ENCODE peak calls at places on chromosomes 4 and X, in eight cellular contexts. Q, S, P, I, A, B, K and M are unnamed samples.

GRCh38 chrX:77930581-77930980 is 20.1 kb downstream of the ATP7A start:
- DNase-seq in Q (no peak), S (no peak), P (no peak), I (no peak), A (no peak), B (no peak), K (no peak), M (no peak)

GRCh38 chrX:13200398-13200797 is 119.5 kb downstream of the ATXN3L start:
- DNase-seq in Q (no peak), S (no peak), P (no peak), I (no peak), A (no peak), B (peak), K (no peak), M (no peak)

GRCh38 chr4:112099701-112100289 is 45.5 kb upstream of the FAM241A start:
- DNase-seq in Q (no peak), S (peak), P (peak), I (peak), A (no peak), B (peak), K (peak), M (peak)

GRCh38 chr4:13989496-13989895 is 362.0 kb upstream of the BOD1L1 start:
- DNase-seq in Q (peak), S (peak), P (peak), I (no peak), A (no peak), B (peak), K (no peak), M (no peak)

GRCh38 chr4:34236118-34236517 is 2008.2 kb downstream of the ARAP2 start:
- DNase-seq in Q (no peak), S (no peak), P (no peak), I (no peak), A (no peak), B (no peak), K (no peak), M (no peak)

GRCh38 chr4:174265917-174266316 is 17.6 kb downstream of the FBXO8 start:
- DNase-seq in Q (no peak), S (no peak), P (no peak), I (no peak), A (no peak), B (peak), K (no peak), M (no peak)

GRCh38 chr4:80231180-80231579 is 33.9 kb downstream of the PRDM8 start:
- DNase-seq in Q (no peak), S (no peak), P (no peak), I (no peak), A (no peak), B (no peak), K (no peak), M (no peak)

GRCh38 chr4:186144596-186145569 is 40.4 kb downstream of the FAM149A start:
- DNase-seq in Q (peak), S (peak), P (peak), I (no peak), A (no peak), B (peak), K (peak), M (no peak)

GRCh38 chr4:153348006-153348405 is 3.5 kb downstream of the MND1 start:
- DNase-seq in Q (no peak), S (no peak), P (no peak), I (no peak), A (no peak), B (no peak), K (no peak), M (no peak)

GRCh38 chr4:10243856-10244255 is 127.3 kb upstream of the WDR1 start:
- DNase-seq in Q (no peak), S (no peak), P (no peak), I (no peak), A (no peak), B (no peak), K (no peak), M (no peak)

GRCh38 chrX:724256-724655 is 93.7 kb downstream of the SHOX start:
- DNase-seq in Q (no peak), S (no peak), P (peak), I (no peak), A (no peak), B (peak), K (no peak), M (no peak)

GRCh38 chrX:153478746-153479145 is 8.4 kb upstream of the HAUS7 start:
- DNase-seq in Q (no peak), S (no peak), P (no peak), I (no peak), A (no peak), B (no peak), K (no peak), M (no peak)

GRCh38 chr4:111066447-111066846 is 443.6 kb upstream of the PITX2 start:
- DNase-seq in Q (no peak), S (peak), P (no peak), I (no peak), A (no peak), B (no peak), K (no peak), M (no peak)

GRCh38 chr4:182177166-182177565 is 66.0 kb upstream of the TENM3 start:
- DNase-seq in Q (no peak), S (no peak), P (no peak), I (no peak), A (no peak), B (no peak), K (no peak), M (no peak)

GRCh38 chr4:118968006-118968405 is 79.4 kb downstream of the SYNPO2 start:
- DNase-seq in Q (peak), S (peak), P (peak), I (no peak), A (peak), B (peak), K (peak), M (peak)

GRCh38 chr4:81565137-81565870 is 93.6 kb upstream of the RASGEF1B start:
- DNase-seq in Q (peak), S (peak), P (peak), I (no peak), A (no peak), B (peak), K (no peak), M (no peak)

GRCh38 chrX:119539872-119540271 is 25.3 kb downstream of the STEEP1 start:
- DNase-seq in Q (no peak), S (no peak), P (no peak), I (no peak), A (no peak), B (no peak), K (peak), M (no peak)

GRCh38 chr4:150126880-150127236 is 48.6 kb downstream of the DCLK2 start:
- DNase-seq in Q (peak), S (peak), P (peak), I (no peak), A (no peak), B (peak), K (no peak), M (no peak)

GRCh38 chr4:141124224-141124623 is 9.0 kb downstream of the RNF150 start:
- DNase-seq in Q (no peak), S (no peak), P (no peak), I (no peak), A (no peak), B (no peak), K (no peak), M (no peak)

GRCh38 chr4:136754810-136755530 is 777.3 kb downstream of the PCDH18 start:
- DNase-seq in Q (no peak), S (no peak), P (no peak), I (no peak), A (no peak), B (no peak), K (no peak), M (no peak)

GRCh38 chrX:65745992-65746391 is 78.5 kb downstream of the MSN start:
- DNase-seq in Q (no peak), S (no peak), P (peak), I (no peak), A (no peak), B (peak), K (peak), M (no peak)

GRCh38 chr4:13430834-13431568 is 53.1 kb downstream of the RAB28 start:
- DNase-seq in Q (no peak), S (no peak), P (no peak), I (no peak), A (no peak), B (no peak), K (peak), M (no peak)

GRCh38 chr4:24781999-24782745 is 13.2 kb upstream of the SOD3 start:
- DNase-seq in Q (no peak), S (no peak), P (no peak), I (no peak), A (no peak), B (no peak), K (no peak), M (no peak)

GRCh38 chr4:77714514-77714913 is 104.7 kb downstream of the CNOT6L start:
- DNase-seq in Q (no peak), S (no peak), P (no peak), I (no peak), A (no peak), B (no peak), K (no peak), M (no peak)

GRCh38 chr4:15778191-15778741 is at the start of gene CD38:
- DNase-seq in Q (peak), S (no peak), P (peak), I (no peak), A (no peak), B (no peak), K (peak), M (no peak)

GRCh38 chr4:119204898-119205297 is 7.6 kb upstream of the USP53 start:
- DNase-seq in Q (no peak), S (no peak), P (no peak), I (no peak), A (no peak), B (no peak), K (no peak), M (no peak)

GRCh38 chr4:96519291-96519690 is 679.4 kb downstream of the PDHA2 start:
- DNase-seq in Q (no peak), S (no peak), P (peak), I (no peak), A (no peak), B (peak), K (no peak), M (no peak)

GRCh38 chr4:6368096-6368495 is 98.4 kb downstream of the WFS1 start:
- DNase-seq in Q (no peak), S (no peak), P (no peak), I (no peak), A (no peak), B (no peak), K (no peak), M (no peak)
- H3K4me3 ChIP-seq in Q (no peak), S (no peak), P (no peak), I (no peak), A (no peak), B (no peak), K (no peak), M (no peak)

GRCh38 chr4:180031330-180031729 is 2211.9 kb upstream of the TENM3 start:
- DNase-seq in Q (no peak), S (no peak), P (no peak), I (no peak), A (no peak), B (no peak), K (no peak), M (no peak)

GRCh38 chr4:180028682-180029081 is 2214.5 kb upstream of the TENM3 start:
- DNase-seq in Q (no peak), S (no peak), P (no peak), I (peak), A (no peak), B (peak), K (peak), M (no peak)
- TF ChIP-seq CTCF in Q (peak), S (no peak), P (no peak), I (peak), A (no peak), B (no peak), K (peak), M (no peak)

GRCh38 chrX:150464001-150464400 is 100.9 kb downstream of the MAMLD1 start:
- DNase-seq in Q (no peak), S (no peak), P (no peak), I (no peak), A (no peak), B (no peak), K (no peak), M (no peak)

GRCh38 chrX:150465326-150465725 is 102.2 kb downstream of the MAMLD1 start:
- DNase-seq in Q (no peak), S (no peak), P (no peak), I (no peak), A (no peak), B (no peak), K (no peak), M (no peak)

GRCh38 chrX:150463566-150463965 is 100.4 kb downstream of the MAMLD1 start:
- DNase-seq in Q (no peak), S (no peak), P (no peak), I (no peak), A (no peak), B (no peak), K (no peak), M (no peak)

GRCh38 chrX:150460781-150461180 is 97.7 kb downstream of the MAMLD1 start:
- DNase-seq in Q (no peak), S (no peak), P (no peak), I (no peak), A (no peak), B (no peak), K (no peak), M (no peak)

GRCh38 chrX:150465856-150466775 is 102.3 kb upstream of the MTM1 start:
- DNase-seq in Q (no peak), S (no peak), P (no peak), I (no peak), A (no peak), B (no peak), K (no peak), M (no peak)
- H3K4me3 ChIP-seq in Q (no peak), S (no peak), P (no peak), I (no peak), A (no peak), B (no peak), K (no peak), M (no peak)

GRCh38 chrX:115563633-115564182 is 2.7 kb downstream of the PLS3 start:
- DNase-seq in Q (no peak), S (no peak), P (no peak), I (no peak), A (no peak), B (peak), K (no peak), M (no peak)

GRCh38 chrX:115562492-115562872 is 1.5 kb downstream of the PLS3 start:
- DNase-seq in Q (no peak), S (peak), P (peak), I (no peak), A (no peak), B (peak), K (peak), M (no peak)

GRCh38 chrX:115560978-115561604 is at the start of gene PLS3:
- DNase-seq in Q (peak), S (peak), P (peak), I (peak), A (no peak), B (peak), K (peak), M (peak)

GRCh38 chrX:115560211-115560977 is 580 bp upstream of the PLS3 start:
- DNase-seq in Q (peak), S (no peak), P (peak), I (peak), A (no peak), B (peak), K (no peak), M (no peak)

GRCh38 chrX:115561605-115562491 is 874 bp downstream of the PLS3 start:
- DNase-seq in Q (no peak), S (peak), P (peak), I (no peak), A (no peak), B (peak), K (peak), M (no peak)
- TF ChIP-seq CTCF in Q (peak), S (no peak), P (peak), I (no peak), A (no peak), B (peak), K (no peak), M (no peak)

DNA sequence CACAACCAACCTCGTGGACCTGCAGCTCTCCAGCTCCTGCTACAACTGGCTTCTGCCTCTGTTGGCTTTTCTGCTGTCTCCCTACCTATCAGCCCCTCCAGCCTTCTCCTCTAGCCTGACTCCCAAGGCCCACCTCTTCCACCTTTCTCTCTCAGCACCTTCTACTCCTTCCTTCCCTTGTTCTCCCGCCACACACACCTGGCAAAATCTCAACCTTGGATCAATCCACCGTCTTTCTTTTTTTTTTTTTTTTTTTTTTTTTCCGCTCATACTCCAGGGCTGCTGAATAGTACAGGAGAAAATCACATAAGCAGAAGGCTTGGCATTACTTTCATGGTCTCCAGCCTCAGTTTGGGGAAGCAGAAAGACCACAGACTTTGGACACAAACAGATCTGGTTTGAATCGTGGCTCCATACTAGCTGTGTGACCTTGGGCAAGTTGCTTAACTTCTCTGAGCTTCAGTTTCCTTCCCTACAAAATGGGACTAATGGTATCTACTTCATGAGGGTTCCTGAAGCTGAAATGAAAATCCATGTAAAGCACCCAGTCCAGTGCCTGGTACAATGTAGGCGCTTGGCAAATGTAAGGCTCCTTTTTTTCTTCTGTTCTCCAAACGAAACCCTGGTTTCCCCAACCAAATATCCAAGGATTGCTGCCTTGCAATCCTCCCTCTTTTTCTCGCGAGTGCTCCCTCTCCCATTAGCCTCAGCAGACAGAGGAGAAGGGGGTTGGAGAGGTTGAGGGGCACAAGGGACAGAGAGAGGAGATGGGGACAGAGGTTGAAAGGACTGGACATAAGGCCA is 1.7 kb downstream of the FGD1 start:
- DNase-seq in Q (no peak), S (no peak), P (peak), I (no peak), A (no peak), B (no peak), K (no peak), M (no peak)
- H3K4me3 ChIP-seq in Q (peak), S (peak), P (peak), I (no peak), A (peak), B (peak), K (peak), M (peak)

DNA sequence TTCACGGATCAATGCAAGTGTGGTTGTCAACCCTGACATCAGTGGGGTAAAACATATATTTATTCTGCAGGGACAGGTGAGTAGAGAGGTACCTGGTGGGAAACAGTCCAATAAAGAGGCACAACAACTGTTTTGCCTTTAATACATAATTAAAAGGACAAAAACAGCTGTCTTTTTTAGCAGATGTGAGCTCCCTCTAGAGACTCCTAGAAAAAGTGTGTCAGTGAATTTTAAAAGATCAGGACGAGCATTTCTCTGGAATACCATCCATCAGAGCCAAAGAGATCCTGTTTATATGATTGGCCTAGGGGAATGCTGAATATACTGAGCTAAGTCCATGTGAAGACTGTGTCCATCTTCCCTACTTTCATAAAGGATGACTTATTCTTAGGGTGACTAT is 58.3 kb downstream of the TMEM144 start:
- DNase-seq in Q (no peak), S (no peak), P (no peak), I (no peak), A (no peak), B (no peak), K (peak), M (no peak)
- TF ChIP-seq CTCF in Q (peak), S (no peak), P (no peak), I (peak), A (no peak), B (peak), K (peak), M (peak)